ENCODE peak calls at places on chromosomes 1 and 21, in five cellular contexts. J, E, Y, R and S are unnamed samples.
A peak's percentile ranks its signal among the peaks of the same experiment; 100 is the strongest.

GRCh38 chr1:193058529-193059281 is 455 bp downstream of the UCHL5 start:
- DNase-seq in R (peak; percentile 48), J (peak; percentile 43), Y (peak; percentile 76), E (peak; percentile 52), S (peak; percentile 63)

GRCh38 chr1:54716299-54717047 is 812 bp downstream of the TTC4 start:
- DNase-seq in E (no peak), R (peak; percentile 68), J (no peak), Y (no peak), S (no peak)

GRCh38 chr1:185170291-185170848 is 13.4 kb downstream of the SWT1 start:
- DNase-seq in R (peak; percentile 58), J (peak; percentile 54), Y (peak; percentile 77), E (no peak), S (peak; percentile 41)

GRCh38 chr1:39671433-39671792 is 494 bp downstream of the NT5C1A start:
- DNase-seq in R (no peak), J (peak; percentile 24), Y (no peak), E (peak; percentile 62), S (no peak)

GRCh38 chr1:202007703-202008489 is 2.5 kb upstream of the ELF3 start:
- DNase-seq in R (peak; percentile 91), Y (no peak), E (no peak), J (no peak), S (peak; percentile 92)

GRCh38 chr1:178465011-178465410 is 31.8 kb downstream of the CLEC20A start:
- DNase-seq in J (no peak), Y (no peak), E (no peak), R (peak; percentile 36), S (no peak)

GRCh38 chr1:230271396-230272035 is 154.6 kb downstream of the PGBD5 start:
- DNase-seq in E (no peak), R (no peak), J (no peak), Y (no peak), S (no peak)

GRCh38 chr1:185789846-185790735 is 55.9 kb downstream of the HMCN1 start:
- DNase-seq in J (no peak), R (peak; percentile 12), Y (no peak), E (no peak), S (no peak)

GRCh38 chr1:234782821-234783220 is 172.8 kb upstream of the IRF2BP2 start:
- DNase-seq in E (no peak), R (peak; percentile 3), J (no peak), Y (no peak), S (no peak)

GRCh38 chr1:53080769-53081168 is 18.8 kb downstream of the PODN start:
- DNase-seq in E (no peak), R (no peak), J (no peak), Y (no peak), S (no peak)

GRCh38 chr1:6490181-6491075 is 1.0 kb downstream of the PLEKHG5 start:
- DNase-seq in R (peak; percentile 84), J (peak; percentile 74), E (peak; percentile 75), Y (peak; percentile 92), S (peak; percentile 84)

GRCh38 chr1:161787355-161787754 is 21.2 kb downstream of the ATF6 start:
- DNase-seq in Y (no peak), R (no peak), J (no peak), E (no peak), S (no peak)

GRCh38 chr1:85359874-85360708 is 83.7 kb upstream of the BCL10 start:
- DNase-seq in J (no peak), E (no peak), Y (no peak), R (peak; percentile 87), S (no peak)

GRCh38 chr1:20255666-20256065 is 35.0 kb upstream of the VWA5B1 start:
- DNase-seq in J (no peak), Y (no peak), E (no peak), R (peak; percentile 78), S (peak; percentile 82)

GRCh38 chr1:62561306-62561705 is 36.0 kb upstream of the ANGPTL3 start:
- DNase-seq in J (no peak), R (no peak), E (no peak), Y (no peak), S (no peak)

GRCh38 chr1:239719642-239720258 is 333.4 kb downstream of the CHRM3 start:
- DNase-seq in Y (no peak), E (no peak), R (no peak), J (no peak), S (peak; percentile 25)

GRCh38 chr1:44072204-44072603 is 40.9 kb upstream of the SLC6A9 start:
- DNase-seq in R (peak; percentile 58), Y (no peak), J (no peak), E (no peak), S (no peak)

GRCh38 chr1:113073457-113073950 is 506 bp downstream of the LRIG2 start:
- DNase-seq in J (peak; percentile 70), E (no peak), Y (no peak), R (peak; percentile 40), S (peak; percentile 61)

GRCh38 chr1:174040387-174040786 is 18.2 kb upstream of the RC3H1 start:
- DNase-seq in J (peak; percentile 78), Y (no peak), E (no peak), R (peak; percentile 93), S (no peak)

GRCh38 chr1:169941982-169942830 is 48.5 kb upstream of the SCYL3 start:
- DNase-seq in E (no peak), R (peak; percentile 60), J (no peak), Y (no peak), S (no peak)

DNA sequence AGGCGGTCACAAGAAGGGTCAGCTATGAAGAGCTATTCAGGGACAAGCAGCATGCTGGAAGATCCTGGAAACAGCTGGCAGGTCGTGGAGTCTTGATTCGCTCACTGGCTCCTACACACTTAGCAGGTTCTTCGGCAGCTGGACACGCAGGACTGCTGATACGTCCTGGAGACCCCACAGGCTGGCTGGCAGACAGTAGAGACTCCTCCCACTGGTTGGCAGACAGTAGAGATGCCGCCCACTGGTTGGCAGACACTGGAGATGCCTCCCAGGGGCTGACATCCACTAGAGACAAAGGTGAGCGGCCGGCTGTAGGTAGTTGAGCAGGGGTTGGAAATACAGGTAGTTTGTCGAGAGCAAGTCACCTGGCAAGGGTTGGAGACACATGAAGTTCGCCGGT is 466 bp downstream of the KRTAP11-1 start:
- DNase-seq in R (no peak), E (no peak), Y (no peak), J (no peak), S (no peak)
- H3K27ac ChIP-seq in R (no peak overlapping the region), E (no peak overlapping the region), Y (no peak overlapping the region), J (no peak overlapping the region), S (no peak overlapping the region)

DNA sequence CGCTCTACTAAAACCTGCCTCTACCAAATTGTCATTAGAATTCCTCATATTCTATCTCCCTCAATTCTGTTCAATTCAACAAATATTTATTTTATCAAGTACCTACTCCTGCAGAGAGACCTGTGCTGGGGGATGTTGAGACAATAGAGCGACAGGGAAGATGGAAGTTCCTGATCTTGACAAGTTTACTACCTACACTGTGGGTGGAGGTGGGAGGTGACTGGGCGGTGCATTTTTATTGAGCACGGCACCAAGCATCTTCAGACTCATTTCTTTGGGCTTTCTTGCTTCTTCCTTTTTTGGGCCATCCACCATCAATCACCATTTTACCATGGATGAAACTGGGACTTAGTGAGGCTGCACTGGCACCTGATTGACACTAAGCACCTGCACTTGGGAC is 61.3 kb downstream of the KIRREL1 start:
- DNase-seq in J (no peak), E (no peak), R (no peak), Y (no peak), S (no peak)
- H3K27ac ChIP-seq in J (no peak overlapping the region), E (no peak overlapping the region), R (no peak overlapping the region), Y (no peak overlapping the region), S (no peak overlapping the region)

GRCh38 chr1:110159160-110159559 is 8.9 kb downstream of the SLC6A17 start:
- DNase-seq in R (no peak), Y (no peak), E (no peak), J (no peak), S (no peak)

GRCh38 chr1:110155878-110156522 is 5.7 kb downstream of the SLC6A17 start:
- DNase-seq in E (peak; percentile 76), J (peak; percentile 74), R (peak; percentile 62), Y (peak; percentile 19), S (peak; percentile 42)

GRCh38 chr1:110161165-110161564 is 10.9 kb downstream of the SLC6A17 start:
- DNase-seq in Y (no peak), R (no peak), J (no peak), E (no peak), S (no peak)

GRCh38 chr1:110160701-110161100 is 10.4 kb downstream of the SLC6A17 start:
- DNase-seq in R (no peak), E (no peak), Y (no peak), J (no peak), S (no peak)

GRCh38 chr1:110158261-110158660 is 8.0 kb downstream of the SLC6A17 start:
- DNase-seq in E (no peak), Y (no peak), J (no peak), R (no peak), S (no peak)
- H3K27ac ChIP-seq in E (no peak overlapping the region), Y (no peak overlapping the region), J (no peak overlapping the region), R (no peak overlapping the region), S (no peak overlapping the region)

GRCh38 chr21:45409466-45410150 is 4.6 kb downstream of the COL18A1 start:
- DNase-seq in J (peak; percentile 77), Y (no peak), E (peak; percentile 60), R (no peak), S (no peak)
- H3K27ac ChIP-seq in J (peak overlapping the region; percentile 96), Y (no peak overlapping the region), E (peak overlapping the region; percentile 75), R (no peak overlapping the region), S (no peak overlapping the region)

GRCh38 chr1:36359383-36359782 is 26.3 kb downstream of the STK40 start:
- DNase-seq in Y (no peak), E (no peak), J (no peak), R (no peak), S (no peak)
- H3K27ac ChIP-seq in Y (no peak overlapping the region), E (no peak overlapping the region), J (no peak overlapping the region), R (peak overlapping the region; percentile 59), S (no peak overlapping the region)

GRCh38 chr1:228010921-228011320 is 4.1 kb downstream of the WNT3A start:
- DNase-seq in R (no peak), J (no peak), E (no peak), Y (no peak), S (no peak)
- H3K27ac ChIP-seq in R (no peak overlapping the region), J (no peak overlapping the region), E (no peak overlapping the region), Y (no peak overlapping the region), S (no peak overlapping the region)